ENCODE peak calls at places on chromosome 15, in ten cellular contexts. X is transverse colon, H is cardiac muscle cell, S is lower lobe of right lung, Z is fibroblast of lung, R is keratinocyte, M is H9, I is substantia nigra, U is gastrocnemius medialis, O is iPS DF 6.9. B is an unnamed sample.

GRCh38 chr15:68278345-68279217 is 1.0 kb downstream of the FEM1B start:
- DNase-seq in O (no peak), I (no peak), R (no peak), U (peak), H (peak), Z (peak), X (no peak), S (no peak), M (peak), B (no peak)

GRCh38 chr15:38266247-38266996 is 13.8 kb downstream of the SPRED1 start:
- DNase-seq in U (no peak), R (no peak), M (no peak), S (no peak), H (peak), Z (peak), I (no peak), X (no peak), O (no peak), B (no peak)

GRCh38 chr15:62390793-62391543 is 225.9 kb upstream of the C2CD4B start:
- DNase-seq in U (peak), X (peak), O (no peak), I (peak), Z (peak), H (peak), M (peak), R (no peak), S (peak), B (no peak)

GRCh38 chr15:39624806-39625205 is 43.9 kb downstream of the THBS1 start:
- DNase-seq in I (no peak), R (no peak), M (no peak), U (peak), S (peak), H (peak), O (no peak), X (peak), Z (peak), B (no peak)

GRCh38 chr15:32669870-32670623 is 28.5 kb downstream of the SCG5 start:
- DNase-seq in U (no peak), M (peak), Z (peak), O (no peak), X (no peak), S (no peak), R (no peak), H (peak), I (peak), B (peak)

GRCh38 chr15:79352206-79352605 is 41.3 kb downstream of the TMED3 start:
- DNase-seq in X (no peak), O (no peak), H (no peak), Z (no peak), S (no peak), M (no peak), R (no peak), I (no peak), U (no peak), B (no peak)

GRCh38 chr15:79769081-79769481 is 127.7 kb downstream of the MTHFS start:
- DNase-seq in X (no peak), R (no peak), S (no peak), I (no peak), O (no peak), H (peak), M (no peak), U (no peak), Z (peak), B (no peak)

GRCh38 chr15:68199340-68199739 is 5.8 kb downstream of the CALML4 start:
- DNase-seq in M (no peak), Z (no peak), H (no peak), O (no peak), U (no peak), R (no peak), I (no peak), S (no peak), X (no peak), B (no peak)

GRCh38 chr15:70014311-70014707 is 83.4 kb downstream of the TLE3 start:
- DNase-seq in Z (no peak), X (no peak), I (no peak), M (no peak), H (no peak), S (peak), R (no peak), U (no peak), O (no peak), B (no peak)

GRCh38 chr15:85289677-85290365 is 90.6 kb upstream of the AKAP13 start:
- DNase-seq in X (peak), Z (peak), H (peak), O (no peak), R (no peak), M (no peak), U (peak), I (no peak), S (peak), B (no peak)

GRCh38 chr15:85689729-85690128 is 105.0 kb downstream of the KLHL25 start:
- DNase-seq in R (no peak), S (peak), I (peak), U (no peak), M (peak), O (peak), H (peak), Z (peak), X (peak), B (peak)

GRCh38 chr15:52780172-52780980 is 9.8 kb downstream of the ONECUT1 start:
- DNase-seq in Z (peak), O (no peak), H (peak), U (no peak), S (peak), X (peak), M (peak), I (peak), R (no peak), B (no peak)

GRCh38 chr15:91807122-91807521 is 46.4 kb upstream of the SLCO3A1 start:
- DNase-seq in I (no peak), U (no peak), X (no peak), H (no peak), R (no peak), Z (no peak), M (no peak), S (no peak), O (no peak), B (no peak)

GRCh38 chr15:92662797-92663196 is 7.2 kb upstream of the FAM174B start:
- DNase-seq in Z (no peak), X (no peak), S (no peak), I (no peak), U (no peak), O (no peak), M (no peak), R (no peak), H (no peak), B (no peak)

GRCh38 chr15:60299452-60300047 is 98.2 kb downstream of the ANXA2 start:
- DNase-seq in M (peak), X (peak), O (no peak), R (peak), S (no peak), H (peak), I (peak), Z (peak), U (no peak), B (peak)

GRCh38 chr15:63049747-63050439 is 7.3 kb downstream of the TPM1 start:
- DNase-seq in I (no peak), S (no peak), U (no peak), O (no peak), Z (no peak), R (no peak), H (no peak), X (no peak), M (no peak), B (no peak)

GRCh38 chr15:73884159-73884558 is 10.8 kb downstream of the TBC1D21 start:
- DNase-seq in X (no peak), S (no peak), Z (no peak), R (no peak), O (no peak), H (peak), U (no peak), I (no peak), M (peak), B (no peak)

GRCh38 chr15:81254277-81255265 is 57.9 kb downstream of the IL16 start:
- DNase-seq in X (no peak), I (no peak), R (no peak), M (no peak), U (no peak), O (no peak), S (no peak), H (no peak), Z (peak), B (no peak)

GRCh38 chr15:60526127-60526616 is 47.2 kb upstream of the ICE2 start:
- DNase-seq in U (peak), I (no peak), H (no peak), R (no peak), X (no peak), Z (no peak), S (no peak), M (no peak), O (no peak), B (no peak)

GRCh38 chr15:88623061-88623460 is 1.9 kb downstream of the AEN start:
- DNase-seq in R (peak), Z (peak), H (peak), O (no peak), I (no peak), U (no peak), S (no peak), X (no peak), M (no peak), B (no peak)

GRCh38 chr15:60511351-60512157 is 32.6 kb upstream of the ICE2 start:
- DNase-seq in O (no peak), U (no peak), M (no peak), R (no peak), X (no peak), H (peak), I (no peak), Z (peak), S (no peak), B (no peak)

GRCh38 chr15:85649372-85649771 is 145.4 kb downstream of the KLHL25 start:
- DNase-seq in U (no peak), S (no peak), H (peak), X (no peak), M (no peak), Z (peak), O (no peak), R (no peak), I (no peak), B (no peak)

GRCh38 chr15:63110428-63111026 is 11.1 kb upstream of the LACTB start:
- DNase-seq in X (no peak), O (no peak), U (no peak), R (no peak), S (no peak), M (no peak), H (no peak), I (no peak), Z (no peak), B (no peak)

GRCh38 chr15:95528920-95529319 is 801.6 kb upstream of the NR2F2 start:
- DNase-seq in I (no peak), H (no peak), Z (no peak), X (no peak), R (no peak), M (no peak), S (no peak), O (no peak), U (no peak), B (no peak)

DNA sequence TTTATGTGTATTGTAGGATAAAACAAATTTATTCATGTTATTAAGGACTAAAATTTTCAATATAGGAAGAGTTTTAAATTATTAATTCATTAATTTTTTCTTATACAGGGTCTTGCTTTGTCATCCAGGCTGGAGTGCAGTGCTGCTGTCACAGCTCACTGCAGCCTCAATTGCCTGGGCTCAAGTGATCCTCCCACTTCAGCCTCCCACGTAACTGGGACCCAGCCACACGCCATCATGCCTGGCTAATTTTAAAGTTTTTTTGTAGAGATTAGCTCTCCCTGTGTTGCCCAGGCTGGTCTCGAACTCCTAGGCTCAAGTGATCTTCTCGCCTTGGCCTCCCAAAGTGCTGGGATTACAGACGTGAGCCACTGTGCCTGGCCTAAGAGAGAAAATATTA is 14.7 kb downstream of the CCNB2 start:
- DNase-seq in R (no peak), I (no peak), M (no peak), Z (no peak), X (no peak), H (no peak), O (no peak), S (no peak), U (no peak), B (no peak)
- H3K27ac ChIP-seq in R (no peak), I (no peak), M (no peak), Z (no peak), X (no peak), H (no peak), O (no peak), S (no peak), U (no peak), B (no peak)

GRCh38 chr15:67148196-67148701 is 82.8 kb downstream of the SMAD3 start:
- DNase-seq in X (no peak), O (no peak), U (peak), S (no peak), M (no peak), H (peak), I (no peak), Z (peak), R (no peak), B (no peak)
- H3K27ac ChIP-seq in X (peak), O (no peak), U (peak), S (peak), M (no peak), H (no peak), I (no peak), Z (peak), R (peak), B (no peak)

DNA sequence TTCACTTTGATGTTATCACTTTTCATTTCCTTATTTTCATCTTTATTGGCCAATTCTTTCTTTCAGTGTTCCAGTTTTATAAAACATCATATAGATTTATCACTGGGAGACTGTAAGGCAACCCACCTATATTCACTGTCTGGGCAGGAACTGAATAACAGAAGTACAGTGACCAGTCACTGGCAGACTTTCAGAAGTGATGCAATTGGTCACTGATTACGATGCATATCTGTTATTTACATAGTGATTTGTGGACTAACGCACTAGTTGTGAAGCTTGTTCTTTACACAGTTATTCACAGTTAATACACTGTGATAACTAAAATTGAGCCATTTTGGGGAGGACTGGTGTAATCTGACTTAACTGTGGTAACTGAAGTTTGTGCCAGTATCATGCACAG is 190.2 kb upstream of the DPH6 start:
- DNase-seq in O (no peak), M (no peak), S (no peak), R (no peak), H (peak), Z (peak), U (no peak), I (no peak), X (no peak), B (no peak)
- H3K27ac ChIP-seq in O (no peak), M (no peak), S (no peak), R (no peak), H (no peak), Z (no peak), U (no peak), I (no peak), X (no peak), B (no peak)

DNA sequence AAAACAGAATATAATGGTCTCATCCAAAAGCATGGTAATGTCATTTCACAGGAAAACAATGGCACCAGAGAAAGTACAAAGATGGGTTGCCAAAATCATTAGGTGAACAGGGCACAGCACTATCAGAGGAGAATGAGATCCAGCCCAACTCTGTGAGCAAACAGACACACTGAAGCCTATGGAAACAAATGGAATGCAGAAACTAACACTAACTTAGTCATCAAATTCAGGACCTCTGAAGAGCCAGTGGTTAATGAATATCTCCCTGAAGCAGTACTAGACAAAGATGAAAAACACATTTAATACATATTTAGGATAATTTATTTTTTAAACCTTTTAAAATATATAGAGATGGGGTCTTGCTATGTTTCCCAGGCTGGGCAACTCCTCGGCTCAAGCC is 14.6 kb upstream of the RPS17 start:
- DNase-seq in Z (no peak), H (no peak), R (no peak), I (no peak), X (no peak), U (no peak), M (no peak), S (no peak), O (no peak), B (no peak)
- H3K27ac ChIP-seq in Z (no peak), H (no peak), R (no peak), I (peak), X (no peak), U (peak), M (no peak), S (no peak), O (no peak), B (peak)

GRCh38 chr15:90015749-90016148 is 14.6 kb downstream of the ZNF710 start:
- DNase-seq in R (no peak), U (no peak), S (no peak), M (no peak), X (peak), Z (peak), I (no peak), O (no peak), H (no peak), B (no peak)
- H3K27ac ChIP-seq in R (peak), U (no peak), S (no peak), M (no peak), X (peak), Z (no peak), I (no peak), O (no peak), H (no peak), B (no peak)

B was measured in caudate nucleus.